ENCODE peak calls at places on chromosomes 7 and 10, in four cellular contexts. One of them, this sample, is unnamed.

GRCh38 chr7:139737221-139738100 is 40.3 kb downstream of the HIPK2 start:
- DNase-seq in GDM1: no peak
- DNase-seq in pancreas: no peak
- DNase-seq in HS-27A: no peak
- DNase-seq in this sample: no peak

GRCh38 chr10:104326991-104327610 is 11.2 kb downstream of the ITPRIP start:
- DNase-seq in GDM1: no peak
- DNase-seq in pancreas: no peak
- DNase-seq in HS-27A: no peak
- DNase-seq in this sample: no peak

GRCh38 chr10:43681226-43681625 is 32.5 kb upstream of the ZNF32 start:
- DNase-seq in GDM1: no peak
- DNase-seq in pancreas: peak
- DNase-seq in HS-27A: no peak
- DNase-seq in this sample: no peak

GRCh38 chr10:132889091-132889490 is 53.3 kb downstream of the CFAP46 start:
- DNase-seq in GDM1: no peak
- DNase-seq in pancreas: no peak
- DNase-seq in HS-27A: no peak
- DNase-seq in this sample: no peak

GRCh38 chr10:71865561-71866041 is 14.6 kb upstream of the PSAP start:
- DNase-seq in GDM1: no peak
- DNase-seq in pancreas: no peak
- DNase-seq in HS-27A: no peak
- DNase-seq in this sample: no peak

GRCh38 chr10:119031496-119032059 is 2.1 kb downstream of the NANOS1 start:
- DNase-seq in GDM1: no peak
- DNase-seq in pancreas: no peak
- DNase-seq in HS-27A: no peak
- DNase-seq in this sample: no peak

GRCh38 chr10:33774857-33775256 is 440.4 kb upstream of the NRP1 start:
- DNase-seq in GDM1: no peak
- DNase-seq in pancreas: no peak
- DNase-seq in HS-27A: no peak
- DNase-seq in this sample: no peak

GRCh38 chr7:38757946-38758345 is 126.8 kb upstream of the AMPH start:
- DNase-seq in GDM1: no peak
- DNase-seq in pancreas: no peak
- DNase-seq in HS-27A: no peak
- DNase-seq in this sample: no peak

GRCh38 chr7:151745090-151745638 is 131.8 kb downstream of the PRKAG2 start:
- DNase-seq in GDM1: no peak
- DNase-seq in pancreas: peak
- DNase-seq in HS-27A: no peak
- DNase-seq in this sample: peak

GRCh38 chr7:116499168-116500070 is at the start of gene CAV2:
- DNase-seq in GDM1: no peak
- DNase-seq in pancreas: peak
- DNase-seq in HS-27A: no peak
- DNase-seq in this sample: peak

GRCh38 chr7:66331883-66332282 is 126.7 kb downstream of the TPST1 start:
- DNase-seq in GDM1: no peak
- DNase-seq in pancreas: no peak
- DNase-seq in HS-27A: no peak
- DNase-seq in this sample: no peak

GRCh38 chr10:5543628-5544027 is 18.9 kb downstream of the CALML3 start:
- DNase-seq in GDM1: no peak
- DNase-seq in pancreas: no peak
- DNase-seq in HS-27A: no peak
- DNase-seq in this sample: no peak

GRCh38 chr7:23967949-23968599 is 258.1 kb downstream of the STK31 start:
- DNase-seq in GDM1: no peak
- DNase-seq in pancreas: no peak
- DNase-seq in HS-27A: no peak
- DNase-seq in this sample: no peak

GRCh38 chr7:73918926-73919693 is 58.2 kb downstream of the TMEM270 start:
- DNase-seq in GDM1: no peak
- DNase-seq in pancreas: no peak
- DNase-seq in HS-27A: no peak
- DNase-seq in this sample: no peak

GRCh38 chr10:110535958-110536891 is 31.3 kb upstream of the SMC3 start:
- DNase-seq in GDM1: peak
- DNase-seq in pancreas: no peak
- DNase-seq in HS-27A: no peak
- DNase-seq in this sample: peak

GRCh38 chr7:5822742-5823503 is 41.5 kb upstream of the RNF216 start:
- DNase-seq in GDM1: peak
- DNase-seq in pancreas: peak
- DNase-seq in HS-27A: peak
- DNase-seq in this sample: peak

GRCh38 chr7:130875265-130875741 is 141.3 kb upstream of the KLF14 start:
- DNase-seq in GDM1: no peak
- DNase-seq in pancreas: peak
- DNase-seq in HS-27A: no peak
- DNase-seq in this sample: peak

GRCh38 chr10:36256166-36256565 is 614.1 kb upstream of the FZD8 start:
- DNase-seq in GDM1: no peak
- DNase-seq in pancreas: no peak
- DNase-seq in HS-27A: no peak
- DNase-seq in this sample: peak

GRCh38 chr10:59011972-59012632 is 164.3 kb upstream of the PHYHIPL start:
- DNase-seq in GDM1: no peak
- DNase-seq in pancreas: no peak
- DNase-seq in HS-27A: no peak
- DNase-seq in this sample: no peak

GRCh38 chr7:86950360-86950759 is 109.1 kb downstream of the ELAPOR2 start:
- DNase-seq in GDM1: no peak
- DNase-seq in pancreas: no peak
- DNase-seq in HS-27A: no peak
- DNase-seq in this sample: no peak

GRCh38 chr7:106444068-106444655 is 159.4 kb upstream of the NAMPT start:
- DNase-seq in GDM1: no peak
- DNase-seq in pancreas: no peak
- DNase-seq in HS-27A: no peak
- DNase-seq in this sample: no peak

GRCh38 chr7:150631084-150631824 is 931 bp downstream of the GIMAP6 start:
- DNase-seq in GDM1: peak
- DNase-seq in pancreas: no peak
- DNase-seq in HS-27A: no peak
- DNase-seq in this sample: no peak

GRCh38 chr7:43303740-43304241 is 191.3 kb downstream of the HECW1 start:
- DNase-seq in GDM1: no peak
- DNase-seq in pancreas: no peak
- DNase-seq in HS-27A: no peak
- DNase-seq in this sample: no peak

GRCh38 chr10:6259153-6259552 is 56.4 kb downstream of the PFKFB3 start:
- DNase-seq in GDM1: no peak
- DNase-seq in pancreas: no peak
- DNase-seq in HS-27A: no peak
- DNase-seq in this sample: no peak

GRCh38 chr10:7942311-7942710 is 112.2 kb upstream of the GATA3 start:
- DNase-seq in GDM1: no peak
- DNase-seq in pancreas: no peak
- DNase-seq in HS-27A: no peak
- DNase-seq in this sample: no peak

GRCh38 chr10:101879456-101880189 is 36.0 kb upstream of the KCNIP2 start:
- DNase-seq in GDM1: no peak
- DNase-seq in pancreas: no peak
- DNase-seq in HS-27A: peak
- DNase-seq in this sample: no peak

GRCh38 chr7:24214670-24215069 is 69.3 kb upstream of the NPY start:
- DNase-seq in GDM1: no peak
- DNase-seq in pancreas: no peak
- DNase-seq in HS-27A: no peak
- DNase-seq in this sample: no peak

GRCh38 chr7:46003896-46004875 is 83.1 kb upstream of the IGFBP3 start:
- DNase-seq in GDM1: no peak
- DNase-seq in pancreas: no peak
- DNase-seq in HS-27A: peak
- DNase-seq in this sample: peak

This sample was measured in GM03348.